ENCODE peak calls at places on chromosomes 5 and 9, in eight cellular contexts. One of them, this sample, is unnamed.

GRCh38 chr5:143435207-143435657 is 31.7 kb upstream of the NR3C1 start:
- DNase-seq in GM23248: no peak
- DNase-seq in CD4-positive, alpha-beta memory T cell: peak; percentile 72
- DNase-seq in CD8-positive, alpha-beta memory T cell: peak; percentile 44
- DNase-seq in tibial artery: no peak
- DNase-seq in thoracic aorta: no peak
- DNase-seq in AG04450: no peak
- DNase-seq in mammary epithelial cell: no peak
- DNase-seq in this sample: peak; percentile 1

GRCh38 chr9:124448019-124448418 is 2.2 kb upstream of the ADGRD2 start:
- DNase-seq in GM23248: no peak
- DNase-seq in CD4-positive, alpha-beta memory T cell: no peak
- DNase-seq in CD8-positive, alpha-beta memory T cell: no peak
- DNase-seq in tibial artery: peak; percentile 47
- DNase-seq in thoracic aorta: no peak
- DNase-seq in AG04450: no peak
- DNase-seq in mammary epithelial cell: no peak
- DNase-seq in this sample: no peak

GRCh38 chr5:154317916-154318315 is 127.4 kb downstream of the GALNT10 start:
- DNase-seq in GM23248: no peak
- DNase-seq in CD4-positive, alpha-beta memory T cell: no peak
- DNase-seq in CD8-positive, alpha-beta memory T cell: no peak
- DNase-seq in tibial artery: no peak
- DNase-seq in thoracic aorta: no peak
- DNase-seq in AG04450: no peak
- DNase-seq in mammary epithelial cell: no peak
- DNase-seq in this sample: no peak

GRCh38 chr9:123652416-123652815 is 277.5 kb downstream of the DENND1A start:
- DNase-seq in GM23248: no peak
- DNase-seq in CD4-positive, alpha-beta memory T cell: no peak
- DNase-seq in CD8-positive, alpha-beta memory T cell: no peak
- DNase-seq in tibial artery: no peak
- DNase-seq in thoracic aorta: no peak
- DNase-seq in AG04450: no peak
- DNase-seq in mammary epithelial cell: no peak
- DNase-seq in this sample: no peak

GRCh38 chr5:91362935-91363334 is 20.2 kb downstream of the ARRDC3 start:
- DNase-seq in GM23248: no peak
- DNase-seq in CD4-positive, alpha-beta memory T cell: no peak
- DNase-seq in CD8-positive, alpha-beta memory T cell: no peak
- DNase-seq in tibial artery: no peak
- DNase-seq in thoracic aorta: no peak
- DNase-seq in AG04450: no peak
- DNase-seq in mammary epithelial cell: no peak
- DNase-seq in this sample: no peak

GRCh38 chr5:58311526-58311925 is 148.4 kb downstream of the PLK2 start:
- DNase-seq in GM23248: no peak
- DNase-seq in CD4-positive, alpha-beta memory T cell: no peak
- DNase-seq in CD8-positive, alpha-beta memory T cell: no peak
- DNase-seq in tibial artery: no peak
- DNase-seq in thoracic aorta: no peak
- DNase-seq in AG04450: no peak
- DNase-seq in mammary epithelial cell: no peak
- DNase-seq in this sample: no peak

GRCh38 chr5:38193015-38193581 is 65.3 kb upstream of the EGFLAM start:
- DNase-seq in GM23248: peak; percentile 84
- DNase-seq in CD4-positive, alpha-beta memory T cell: peak; percentile 24
- DNase-seq in CD8-positive, alpha-beta memory T cell: peak; percentile 4
- DNase-seq in tibial artery: peak; percentile 75
- DNase-seq in thoracic aorta: no peak
- DNase-seq in AG04450: peak; percentile 29
- DNase-seq in mammary epithelial cell: peak; percentile 38
- DNase-seq in this sample: peak; percentile 20

GRCh38 chr5:120779674-120780073 is 315.6 kb downstream of the PRR16 start:
- DNase-seq in GM23248: peak; percentile 80
- DNase-seq in CD4-positive, alpha-beta memory T cell: no peak
- DNase-seq in CD8-positive, alpha-beta memory T cell: no peak
- DNase-seq in tibial artery: no peak
- DNase-seq in thoracic aorta: no peak
- DNase-seq in AG04450: no peak
- DNase-seq in mammary epithelial cell: no peak
- DNase-seq in this sample: no peak

GRCh38 chr9:105243015-105243686 is 1.3 kb upstream of the SLC44A1 start:
- DNase-seq in GM23248: peak; percentile 80
- DNase-seq in CD4-positive, alpha-beta memory T cell: no peak
- DNase-seq in CD8-positive, alpha-beta memory T cell: no peak
- DNase-seq in tibial artery: no peak
- DNase-seq in thoracic aorta: no peak
- DNase-seq in AG04450: no peak
- DNase-seq in mammary epithelial cell: peak; percentile 44
- DNase-seq in this sample: no peak

GRCh38 chr9:114853071-114853865 is 47.4 kb upstream of the TNFSF15 start:
- DNase-seq in GM23248: no peak
- DNase-seq in CD4-positive, alpha-beta memory T cell: no peak
- DNase-seq in CD8-positive, alpha-beta memory T cell: no peak
- DNase-seq in tibial artery: no peak
- DNase-seq in thoracic aorta: no peak
- DNase-seq in AG04450: no peak
- DNase-seq in mammary epithelial cell: no peak
- DNase-seq in this sample: no peak

GRCh38 chr5:149456597-149457392 is 77.7 kb upstream of the IL17B start:
- DNase-seq in GM23248: no peak
- DNase-seq in CD4-positive, alpha-beta memory T cell: no peak
- DNase-seq in CD8-positive, alpha-beta memory T cell: no peak
- DNase-seq in tibial artery: no peak
- DNase-seq in thoracic aorta: no peak
- DNase-seq in AG04450: no peak
- DNase-seq in mammary epithelial cell: no peak
- DNase-seq in this sample: no peak

GRCh38 chr5:91464886-91465646 is 81.9 kb upstream of the ARRDC3 start:
- DNase-seq in GM23248: peak; percentile 2
- DNase-seq in CD4-positive, alpha-beta memory T cell: no peak
- DNase-seq in CD8-positive, alpha-beta memory T cell: no peak
- DNase-seq in tibial artery: no peak
- DNase-seq in thoracic aorta: no peak
- DNase-seq in AG04450: no peak
- DNase-seq in mammary epithelial cell: no peak
- DNase-seq in this sample: no peak

GRCh38 chr5:102809033-102809432 is 53.9 kb downstream of the PAM start:
- DNase-seq in GM23248: peak; percentile 62
- DNase-seq in CD4-positive, alpha-beta memory T cell: no peak
- DNase-seq in CD8-positive, alpha-beta memory T cell: no peak
- DNase-seq in tibial artery: no peak
- DNase-seq in thoracic aorta: no peak
- DNase-seq in AG04450: no peak
- DNase-seq in mammary epithelial cell: no peak
- DNase-seq in this sample: no peak

GRCh38 chr5:98769006-98769255 is 4.5 kb upstream of the RGMB start:
- DNase-seq in GM23248: no peak
- DNase-seq in CD4-positive, alpha-beta memory T cell: peak; percentile 31
- DNase-seq in CD8-positive, alpha-beta memory T cell: peak; percentile 34
- DNase-seq in tibial artery: no peak
- DNase-seq in thoracic aorta: no peak
- DNase-seq in AG04450: no peak
- DNase-seq in mammary epithelial cell: no peak
- DNase-seq in this sample: no peak

GRCh38 chr9:7984713-7985112 is 185.1 kb upstream of the DMAC1 start:
- DNase-seq in GM23248: no peak
- DNase-seq in CD4-positive, alpha-beta memory T cell: no peak
- DNase-seq in CD8-positive, alpha-beta memory T cell: no peak
- DNase-seq in tibial artery: no peak
- DNase-seq in thoracic aorta: no peak
- DNase-seq in AG04450: no peak
- DNase-seq in mammary epithelial cell: no peak
- DNase-seq in this sample: no peak

GRCh38 chr9:7983361-7983974 is 183.9 kb upstream of the DMAC1 start:
- DNase-seq in GM23248: no peak
- DNase-seq in CD4-positive, alpha-beta memory T cell: no peak
- DNase-seq in CD8-positive, alpha-beta memory T cell: no peak
- DNase-seq in tibial artery: no peak
- DNase-seq in thoracic aorta: no peak
- DNase-seq in AG04450: no peak
- DNase-seq in mammary epithelial cell: no peak
- DNase-seq in this sample: no peak

GRCh38 chr9:7979591-7979990 is 180.0 kb upstream of the DMAC1 start:
- DNase-seq in GM23248: no peak
- DNase-seq in CD4-positive, alpha-beta memory T cell: no peak
- DNase-seq in CD8-positive, alpha-beta memory T cell: no peak
- DNase-seq in tibial artery: no peak
- DNase-seq in thoracic aorta: no peak
- DNase-seq in AG04450: no peak
- DNase-seq in mammary epithelial cell: no peak
- DNase-seq in this sample: no peak

GRCh38 chr9:7980691-7981289 is 181.2 kb upstream of the DMAC1 start:
- DNase-seq in GM23248: no peak
- DNase-seq in CD4-positive, alpha-beta memory T cell: no peak
- DNase-seq in CD8-positive, alpha-beta memory T cell: no peak
- DNase-seq in tibial artery: no peak
- DNase-seq in thoracic aorta: no peak
- DNase-seq in AG04450: no peak
- DNase-seq in mammary epithelial cell: no peak
- DNase-seq in this sample: no peak

DNA sequence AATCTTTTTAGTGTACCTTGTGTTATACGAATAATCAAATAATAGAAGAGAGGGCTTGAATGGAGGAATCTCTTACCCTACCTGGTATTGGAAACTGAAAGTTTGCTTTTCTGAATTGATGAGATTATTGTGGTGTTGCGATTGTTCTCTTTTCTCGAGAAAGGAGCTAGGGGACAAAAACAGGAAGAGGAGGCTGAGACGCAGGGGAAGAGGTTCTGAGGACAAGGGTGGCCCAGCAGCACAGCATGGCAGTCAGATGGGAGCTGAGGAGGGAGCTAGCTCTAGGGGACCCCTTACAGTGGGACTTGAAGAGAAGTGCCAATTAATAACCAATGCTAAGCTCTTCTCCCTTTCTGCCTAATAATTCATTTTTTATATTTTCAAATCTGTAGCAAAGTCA is 183.3 kb upstream of the DMAC1 start:
- DNase-seq in GM23248: no peak
- DNase-seq in CD4-positive, alpha-beta memory T cell: no peak
- DNase-seq in CD8-positive, alpha-beta memory T cell: no peak
- DNase-seq in tibial artery: no peak
- DNase-seq in thoracic aorta: no peak
- DNase-seq in AG04450: no peak
- DNase-seq in mammary epithelial cell: no peak
- DNase-seq in this sample: no peak
- H3K27ac ChIP-seq in GM23248: no peak overlapping the region
- H3K27ac ChIP-seq in CD4-positive, alpha-beta memory T cell: no peak overlapping the region
- H3K27ac ChIP-seq in CD8-positive, alpha-beta memory T cell: no peak overlapping the region
- H3K27ac ChIP-seq in tibial artery: no peak overlapping the region
- H3K27ac ChIP-seq in thoracic aorta: no peak overlapping the region
- H3K27ac ChIP-seq in AG04450: no peak overlapping the region
- H3K27ac ChIP-seq in mammary epithelial cell: no peak overlapping the region
- H3K27ac ChIP-seq in this sample: peak overlapping the region; percentile 98

DNA sequence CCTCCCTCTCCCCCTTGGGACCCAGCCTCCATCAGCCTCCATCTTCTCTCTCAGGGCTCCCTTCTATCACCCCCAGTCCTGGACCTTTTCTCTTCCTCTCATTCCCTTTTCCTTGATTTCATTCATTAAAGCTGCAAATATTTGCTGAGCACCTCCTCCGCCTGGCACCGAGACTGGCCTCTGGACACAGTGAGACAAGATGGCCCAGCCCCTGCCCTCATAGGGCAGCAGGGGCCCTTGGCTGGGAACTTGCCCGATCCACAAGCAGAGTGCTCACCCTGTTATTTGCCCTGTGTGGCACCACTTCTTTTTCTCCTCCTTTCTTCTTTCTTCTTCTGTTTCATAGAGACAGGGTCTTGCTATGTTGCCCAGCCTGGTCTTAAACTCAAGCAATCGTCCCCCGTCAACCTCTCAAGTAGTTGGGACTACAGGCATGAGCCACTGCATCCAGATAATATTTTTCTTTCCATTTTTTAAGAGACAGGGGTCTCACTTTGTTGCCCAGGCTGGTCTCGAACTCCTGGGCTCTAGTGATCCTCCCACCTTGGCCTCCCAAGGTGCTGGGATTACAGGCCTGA is 47.2 kb upstream of the IER5L start:
- DNase-seq in GM23248: no peak
- DNase-seq in CD4-positive, alpha-beta memory T cell: no peak
- DNase-seq in CD8-positive, alpha-beta memory T cell: no peak
- DNase-seq in tibial artery: no peak
- DNase-seq in thoracic aorta: no peak
- DNase-seq in AG04450: no peak
- DNase-seq in mammary epithelial cell: no peak
- DNase-seq in this sample: no peak
- H3K27ac ChIP-seq in GM23248: no peak overlapping the region
- H3K27ac ChIP-seq in CD4-positive, alpha-beta memory T cell: no peak overlapping the region
- H3K27ac ChIP-seq in CD8-positive, alpha-beta memory T cell: no peak overlapping the region
- H3K27ac ChIP-seq in tibial artery: peak overlapping the region; percentile 9
- H3K27ac ChIP-seq in thoracic aorta: no peak overlapping the region
- H3K27ac ChIP-seq in AG04450: no peak overlapping the region
- H3K27ac ChIP-seq in mammary epithelial cell: no peak overlapping the region
- H3K27ac ChIP-seq in this sample: peak overlapping the region; percentile 30

DNA sequence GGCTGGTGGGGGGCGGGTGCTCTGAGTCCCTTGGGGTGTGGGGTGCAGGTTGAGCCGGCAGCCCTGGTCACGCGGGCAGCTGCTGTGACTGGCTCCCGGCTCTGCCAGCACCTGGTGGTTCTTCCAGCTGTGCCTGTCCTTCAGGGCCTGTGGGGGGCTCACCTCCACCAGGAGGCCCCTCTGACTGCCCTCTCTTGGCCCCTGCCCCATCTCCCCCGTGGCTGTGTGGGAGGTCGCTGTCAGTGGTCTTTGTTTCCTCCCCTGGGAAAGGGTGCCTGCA is 3.3 kb downstream of the RXRA start:
- DNase-seq in GM23248: peak; percentile 37
- DNase-seq in CD4-positive, alpha-beta memory T cell: no peak
- DNase-seq in CD8-positive, alpha-beta memory T cell: no peak
- DNase-seq in tibial artery: no peak
- DNase-seq in thoracic aorta: no peak
- DNase-seq in AG04450: no peak
- DNase-seq in mammary epithelial cell: no peak
- DNase-seq in this sample: no peak
- H3K27ac ChIP-seq in GM23248: peak overlapping the region; percentile 86
- H3K27ac ChIP-seq in CD4-positive, alpha-beta memory T cell: no peak overlapping the region
- H3K27ac ChIP-seq in CD8-positive, alpha-beta memory T cell: no peak overlapping the region
- H3K27ac ChIP-seq in tibial artery: peak overlapping the region; percentile 84
- H3K27ac ChIP-seq in thoracic aorta: peak overlapping the region; percentile 86
- H3K27ac ChIP-seq in AG04450: no peak overlapping the region
- H3K27ac ChIP-seq in mammary epithelial cell: peak overlapping the region; percentile 46
- H3K27ac ChIP-seq in this sample: peak overlapping the region; percentile 70

DNA sequence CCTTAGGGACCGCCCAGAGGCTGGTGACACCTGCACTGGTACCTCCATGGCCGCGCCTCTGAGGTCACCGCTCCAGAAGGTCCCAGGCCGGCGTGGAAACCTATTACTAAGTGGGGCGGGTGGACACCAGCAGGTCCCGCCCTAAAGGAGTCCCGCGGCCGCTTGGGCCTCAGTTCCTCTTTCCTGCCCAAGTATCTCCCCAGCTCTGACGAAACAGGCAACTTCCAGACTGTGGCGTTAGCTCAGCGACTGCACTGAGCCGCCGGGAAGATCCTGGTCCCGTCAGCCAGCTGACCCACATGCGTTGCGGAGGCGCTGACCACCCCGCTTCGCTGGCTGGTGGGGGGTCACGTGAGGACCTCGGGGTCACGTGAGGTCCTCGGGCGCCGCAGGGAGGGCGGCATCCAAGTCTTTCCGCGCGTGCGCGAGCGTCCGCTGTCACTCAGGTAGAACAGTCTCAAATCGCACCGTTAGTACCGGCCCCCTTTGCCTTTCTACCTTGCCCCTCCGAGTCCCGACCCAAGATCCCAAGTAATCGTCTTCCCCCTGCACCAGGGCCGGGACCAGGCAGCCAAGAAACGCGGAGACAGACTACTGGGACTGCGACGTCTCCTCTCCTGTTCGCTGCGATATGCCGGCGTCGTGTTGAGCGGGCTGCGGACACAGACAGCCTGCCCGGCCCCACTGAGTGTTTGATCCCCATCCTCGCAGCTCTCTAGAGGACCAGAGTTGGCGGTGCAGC is 53.7 kb upstream of the KDM4C start:
- DNase-seq in GM23248: peak; percentile 87
- DNase-seq in CD4-positive, alpha-beta memory T cell: peak; percentile 78
- DNase-seq in CD8-positive, alpha-beta memory T cell: peak; percentile 74
- DNase-seq in tibial artery: peak; percentile 85
- DNase-seq in thoracic aorta: no peak
- DNase-seq in AG04450: peak; percentile 44
- DNase-seq in mammary epithelial cell: peak; percentile 74
- DNase-seq in this sample: no peak
- H3K27ac ChIP-seq in GM23248: no peak overlapping the region
- H3K27ac ChIP-seq in CD4-positive, alpha-beta memory T cell: peak overlapping the region; percentile 92
- H3K27ac ChIP-seq in CD8-positive, alpha-beta memory T cell: peak overlapping the region; percentile 93
- H3K27ac ChIP-seq in tibial artery: peak overlapping the region; percentile 36
- H3K27ac ChIP-seq in thoracic aorta: no peak overlapping the region
- H3K27ac ChIP-seq in AG04450: peak overlapping the region; percentile 52
- H3K27ac ChIP-seq in mammary epithelial cell: no peak overlapping the region
- H3K27ac ChIP-seq in this sample: peak overlapping the region; percentile 91